ENCODE peak calls at places on chromosomes 4 and X, in eight cellular contexts. Y is right cardiac atrium, Q is H54, L is NCI-H2081, F is mucosa of gallbladder, O is memory B cell, Z is HS-5, K is MV-4-11. G is an unnamed sample.

GRCh38 chr4:128362760-128363159 is 75.1 kb upstream of the PGRMC2 start:
- DNase-seq in Y (no peak), Q (no peak), L (no peak), F (no peak), O (no peak), Z (no peak), K (no peak), G (no peak)

GRCh38 chr4:25301471-25301870 is 11.1 kb upstream of the ZCCHC4 start:
- DNase-seq in Y (no peak), Q (no peak), L (no peak), F (no peak), O (no peak), Z (no peak), K (no peak), G (no peak)

GRCh38 chr4:82989567-82990429 is 20.8 kb downstream of the LIN54 start:
- DNase-seq in Y (no peak), Q (no peak), L (no peak), F (no peak), O (no peak), Z (no peak), K (peak), G (no peak)

GRCh38 chr4:7697326-7697725 is 242.3 kb downstream of the AFAP1 start:
- DNase-seq in Y (no peak), Q (no peak), L (no peak), F (no peak), O (no peak), Z (no peak), K (no peak), G (no peak)

GRCh38 chrX:39852496-39852895 is 245.3 kb downstream of the BCOR start:
- DNase-seq in Y (no peak), Q (no peak), L (no peak), F (no peak), O (no peak), Z (no peak), K (no peak), G (no peak)

GRCh38 chrX:47231167-47231566 is 1.6 kb upstream of the USP11 start:
- DNase-seq in Y (no peak), Q (no peak), L (no peak), F (no peak), O (no peak), Z (no peak), K (no peak), G (no peak)

GRCh38 chrX:53133400-53133799 is 39.5 kb downstream of the KANTR start:
- DNase-seq in Y (no peak), Q (no peak), L (no peak), F (no peak), O (no peak), Z (no peak), K (no peak), G (no peak)

GRCh38 chrX:136055651-136056221 is 70.5 kb downstream of the SLC9A6 start:
- DNase-seq in Y (no peak), Q (no peak), L (no peak), F (peak), O (no peak), Z (peak), K (peak), G (no peak)

GRCh38 chr4:108889696-108890475 is 127.0 kb upstream of the ETNPPL start:
- DNase-seq in Y (no peak), Q (no peak), L (no peak), F (no peak), O (no peak), Z (no peak), K (no peak), G (no peak)

GRCh38 chr4:126475730-126476129 is 1157.0 kb upstream of the INTU start:
- DNase-seq in Y (no peak), Q (no peak), L (no peak), F (no peak), O (no peak), Z (no peak), K (no peak), G (no peak)

GRCh38 chr4:21507439-21507838 is 441.1 kb downstream of the KCNIP4 start:
- DNase-seq in Y (no peak), Q (no peak), L (no peak), F (no peak), O (no peak), Z (no peak), K (no peak), G (no peak)

GRCh38 chr4:86549163-86549788 is 44.8 kb upstream of the PTPN13 start:
- DNase-seq in Y (no peak), Q (no peak), L (no peak), F (no peak), O (no peak), Z (peak), K (no peak), G (no peak)

GRCh38 chrX:109880629-109881028 is 122.3 kb upstream of the TMEM164 start:
- DNase-seq in Y (no peak), Q (no peak), L (no peak), F (no peak), O (no peak), Z (no peak), K (peak), G (peak)

GRCh38 chrX:145773006-145773405 is 44.6 kb upstream of the SLITRK2 start:
- DNase-seq in Y (no peak), Q (no peak), L (no peak), F (no peak), O (no peak), Z (no peak), K (no peak), G (no peak)

GRCh38 chr4:165204462-165204830 is 2.9 kb upstream of the KLHL2 start:
- DNase-seq in Y (no peak), Q (no peak), L (no peak), F (no peak), O (no peak), Z (no peak), K (peak), G (no peak)

GRCh38 chrX:20947411-20947912 is 426.8 kb upstream of the CNKSR2 start:
- DNase-seq in Y (no peak), Q (no peak), L (no peak), F (no peak), O (no peak), Z (no peak), K (no peak), G (no peak)

GRCh38 chr4:153471691-153472080 is 5.5 kb downstream of the TMEM131L start:
- DNase-seq in Y (no peak), Q (no peak), L (no peak), F (no peak), O (peak), Z (no peak), K (peak), G (no peak)

GRCh38 chrX:1153940-1154339 is 58.5 kb downstream of the CRLF2 start:
- DNase-seq in Y (no peak), Q (no peak), L (no peak), F (no peak), O (no peak), Z (no peak), K (no peak), G (no peak)

GRCh38 chr4:45467157-45467556 is 656.7 kb downstream of the GABRG1 start:
- DNase-seq in Y (no peak), Q (no peak), L (no peak), F (no peak), O (no peak), Z (no peak), K (no peak), G (no peak)

GRCh38 chrX:1873671-1874070 is 258.8 kb downstream of the ASMT start:
- DNase-seq in Y (no peak), Q (no peak), L (no peak), F (no peak), O (no peak), Z (no peak), K (no peak), G (no peak)

GRCh38 chr4:38177035-38177791 is 217.0 kb downstream of the PTTG2 start:
- DNase-seq in Y (peak), Q (no peak), L (no peak), F (peak), O (no peak), Z (no peak), K (peak), G (no peak)

GRCh38 chr4:73751166-73751565 is 10.8 kb downstream of the CXCL8 start:
- DNase-seq in Y (no peak), Q (no peak), L (no peak), F (no peak), O (no peak), Z (no peak), K (no peak), G (no peak)

GRCh38 chrX:135178636-135179035 is 7.4 kb upstream of the CT55 start:
- DNase-seq in Y (no peak), Q (no peak), L (no peak), F (no peak), O (no peak), Z (no peak), K (no peak), G (no peak)